ENCODE peak calls at places on chromosomes 13 and 19, in seven cellular contexts. G is AG09319; O is iris pigment epithelial cell; A is A549; H is stimulated activated CD4-positive, alpha-beta T cell treated with anti-CD3 and anti-CD28 coated beads, Interleukin-12 subunit alpha, Interleukin-12 subunit beta, amount 100 ng/mL, for 4 hours; M is mucosa of descending colon; C is T-helper 2 cell. D is an unnamed sample.

GRCh38 chr19:34841780-34842179 is 68.8 kb upstream of the ZNF599 start:
- DNase-seq in G (no peak), O (no peak), A (no peak), H (no peak), M (no peak), C (no peak), D (no peak)

GRCh38 chr19:45769821-45770191 is 754 bp upstream of the SIX5 start:
- DNase-seq in G (no peak), O (peak; percentile 54), A (peak; percentile 70), H (peak; percentile 37), M (peak; percentile 76), C (peak; percentile 30), D (no peak)

GRCh38 chr13:98201178-98201577 is 24.1 kb upstream of the RNF113B start:
- DNase-seq in G (no peak), O (no peak), A (no peak), H (no peak), M (no peak), C (no peak), D (no peak)

GRCh38 chr13:60230593-60230992 is 66.9 kb upstream of the DIAPH3 start:
- DNase-seq in G (no peak), O (peak; percentile 56), A (no peak), H (no peak), M (no peak), C (no peak), D (no peak)

GRCh38 chr19:57559008-57559403 is 657 bp downstream of the ZNF550 start:
- DNase-seq in G (no peak), O (peak; percentile 22), A (peak; percentile 36), H (peak; percentile 8), M (peak; percentile 31), C (no peak), D (no peak)

GRCh38 chr19:14479985-14480694 is 5.0 kb upstream of the PTGER1 start:
- DNase-seq in G (no peak), O (peak; percentile 31), A (peak; percentile 63), H (peak; percentile 63), M (peak; percentile 70), C (peak; percentile 57), D (no peak)

GRCh38 chr13:102642475-102642874 is 45.7 kb downstream of the TPP2 start:
- DNase-seq in G (no peak), O (peak; percentile 5), A (no peak), H (no peak), M (peak; percentile 43), C (no peak), D (no peak)

GRCh38 chr13:31035162-31035951 is 102.9 kb downstream of the TEX26 start:
- DNase-seq in G (no peak), O (no peak), A (no peak), H (no peak), M (no peak), C (no peak), D (no peak)

GRCh38 chr19:37929512-37929911 is 22.5 kb downstream of the SIPA1L3 start:
- DNase-seq in G (no peak), O (no peak), A (no peak), H (no peak), M (no peak), C (no peak), D (no peak)

GRCh38 chr19:50328257-50329145 is 676 bp downstream of the KCNC3 start:
- DNase-seq in G (no peak), O (no peak), A (peak; percentile 57), H (peak; percentile 51), M (peak; percentile 60), C (no peak), D (no peak)

GRCh38 chr13:103542648-103543047 is 476.4 kb upstream of the SLC10A2 start:
- DNase-seq in G (no peak), O (no peak), A (no peak), H (no peak), M (no peak), C (no peak), D (no peak)

GRCh38 chr19:17915940-17916593 is 16.7 kb upstream of the CCDC124 start:
- DNase-seq in G (no peak), O (no peak), A (peak; percentile 73), H (no peak), M (no peak), C (no peak), D (no peak)

GRCh38 chr13:73325351-73326214 is 266.8 kb downstream of the KLF5 start:
- DNase-seq in G (no peak), O (peak; percentile 42), A (peak; percentile 49), H (no peak), M (no peak), C (no peak), D (no peak)

GRCh38 chr13:50691682-50692263 is 151.7 kb downstream of the DLEU7 start:
- DNase-seq in G (no peak), O (no peak), A (no peak), H (no peak), M (no peak), C (no peak), D (no peak)

GRCh38 chr13:56670563-56670962 is 470.2 kb upstream of the PRR20A start:
- DNase-seq in G (no peak), O (no peak), A (no peak), H (no peak), M (no peak), C (no peak), D (no peak)